ENCODE peak calls at places on chromosomes 5 and 9, in six cellular contexts. One of them, this sample, is unnamed.

GRCh38 chr9:37034320-37034937 is 361 bp upstream of the PAX5 start:
- DNase-seq in SK-N-SH: peak; percentile 79
- DNase-seq in OCI-LY7: peak; percentile 89
- DNase-seq in HCT116: no peak
- DNase-seq in PC-9: no peak
- DNase-seq in GM23248: peak; percentile 38
- DNase-seq in this sample: peak; percentile 80

GRCh38 chr5:168680395-168680794 is 101.2 kb upstream of the PANK3 start:
- DNase-seq in SK-N-SH: no peak
- DNase-seq in PC-9: no peak
- DNase-seq in OCI-LY7: no peak
- DNase-seq in HCT116: no peak
- DNase-seq in GM23248: no peak
- DNase-seq in this sample: no peak

GRCh38 chr9:68999393-69000105 is 14.4 kb downstream of the PRKACG start:
- DNase-seq in HCT116: peak; percentile 61
- DNase-seq in PC-9: peak; percentile 41
- DNase-seq in GM23248: peak; percentile 78
- DNase-seq in OCI-LY7: peak; percentile 87
- DNase-seq in SK-N-SH: peak; percentile 59
- DNase-seq in this sample: peak; percentile 92

GRCh38 chr9:132411091-132411508 is 1.1 kb downstream of the CFAP77 start:
- DNase-seq in GM23248: peak; percentile 49
- DNase-seq in SK-N-SH: peak; percentile 67
- DNase-seq in OCI-LY7: peak; percentile 85
- DNase-seq in HCT116: peak; percentile 68
- DNase-seq in PC-9: peak; percentile 75
- DNase-seq in this sample: peak; percentile 96

GRCh38 chr9:71357346-71357745 is 235.9 kb upstream of the TRPM3 start:
- DNase-seq in PC-9: no peak
- DNase-seq in OCI-LY7: no peak
- DNase-seq in SK-N-SH: no peak
- DNase-seq in GM23248: no peak
- DNase-seq in HCT116: no peak
- DNase-seq in this sample: no peak

GRCh38 chr5:75337366-75338021 is 474 bp downstream of the HMGCR start:
- DNase-seq in GM23248: peak; percentile 69
- DNase-seq in OCI-LY7: peak; percentile 39
- DNase-seq in SK-N-SH: no peak
- DNase-seq in HCT116: no peak
- DNase-seq in PC-9: peak; percentile 18
- DNase-seq in this sample: no peak

GRCh38 chr5:131640043-131640856 is 5.2 kb upstream of the RAPGEF6 start:
- DNase-seq in GM23248: peak; percentile 70
- DNase-seq in HCT116: no peak
- DNase-seq in OCI-LY7: peak; percentile 11
- DNase-seq in PC-9: no peak
- DNase-seq in SK-N-SH: no peak
- DNase-seq in this sample: no peak

GRCh38 chr5:66475731-66476130 is 120.5 kb upstream of the MAST4 start:
- DNase-seq in OCI-LY7: no peak
- DNase-seq in HCT116: no peak
- DNase-seq in PC-9: no peak
- DNase-seq in SK-N-SH: no peak
- DNase-seq in GM23248: no peak
- DNase-seq in this sample: peak; percentile 27

GRCh38 chr9:73176450-73176875 is 24.8 kb downstream of the ANXA1 start:
- DNase-seq in OCI-LY7: no peak
- DNase-seq in SK-N-SH: no peak
- DNase-seq in GM23248: peak; percentile 68
- DNase-seq in PC-9: peak; percentile 88
- DNase-seq in HCT116: peak; percentile 78
- DNase-seq in this sample: peak; percentile 11

GRCh38 chr9:38690574-38690973 is 29.4 kb downstream of the FAM240B start:
- DNase-seq in OCI-LY7: no peak
- DNase-seq in GM23248: no peak
- DNase-seq in SK-N-SH: no peak
- DNase-seq in PC-9: no peak
- DNase-seq in HCT116: no peak
- DNase-seq in this sample: no peak

GRCh38 chr9:94824913-94825619 is 98.6 kb downstream of the AOPEP start:
- DNase-seq in GM23248: no peak
- DNase-seq in OCI-LY7: no peak
- DNase-seq in SK-N-SH: no peak
- DNase-seq in PC-9: no peak
- DNase-seq in HCT116: no peak
- DNase-seq in this sample: peak; percentile 67

GRCh38 chr5:61202213-61202612 is 39.9 kb upstream of the SMIM15 start:
- DNase-seq in GM23248: peak; percentile 44
- DNase-seq in HCT116: no peak
- DNase-seq in SK-N-SH: no peak
- DNase-seq in PC-9: no peak
- DNase-seq in OCI-LY7: no peak
- DNase-seq in this sample: no peak

GRCh38 chr9:3337515-3337914 is 188.3 kb downstream of the RFX3 start:
- DNase-seq in PC-9: no peak
- DNase-seq in GM23248: peak; percentile 75
- DNase-seq in SK-N-SH: peak; percentile 2
- DNase-seq in HCT116: peak; percentile 22
- DNase-seq in OCI-LY7: no peak
- DNase-seq in this sample: no peak

GRCh38 chr9:95980262-95981125 is 105.0 kb downstream of the ERCC6L2 start:
- DNase-seq in HCT116: no peak
- DNase-seq in GM23248: peak; percentile 62
- DNase-seq in SK-N-SH: no peak
- DNase-seq in PC-9: no peak
- DNase-seq in OCI-LY7: no peak
- DNase-seq in this sample: no peak

GRCh38 chr5:142671801-142672200 is 14.1 kb downstream of the FGF1 start:
- DNase-seq in OCI-LY7: no peak
- DNase-seq in SK-N-SH: no peak
- DNase-seq in PC-9: no peak
- DNase-seq in GM23248: peak; percentile 82
- DNase-seq in HCT116: no peak
- DNase-seq in this sample: no peak

GRCh38 chr9:129052592-129052991 is 16.2 kb downstream of the MIGA2 start:
- DNase-seq in GM23248: no peak
- DNase-seq in PC-9: peak; percentile 99
- DNase-seq in HCT116: peak; percentile 72
- DNase-seq in SK-N-SH: no peak
- DNase-seq in OCI-LY7: no peak
- DNase-seq in this sample: no peak

GRCh38 chr5:145341842-145342241 is 493.3 kb downstream of the PRELID2 start:
- DNase-seq in PC-9: no peak
- DNase-seq in SK-N-SH: no peak
- DNase-seq in OCI-LY7: no peak
- DNase-seq in GM23248: peak; percentile 16
- DNase-seq in HCT116: no peak
- DNase-seq in this sample: no peak

GRCh38 chr5:81303563-81303962 is 2.2 kb downstream of the ZCCHC9 start:
- DNase-seq in OCI-LY7: no peak
- DNase-seq in SK-N-SH: no peak
- DNase-seq in GM23248: peak; percentile 87
- DNase-seq in HCT116: no peak
- DNase-seq in PC-9: no peak
- DNase-seq in this sample: no peak

GRCh38 chr5:42767491-42768105 is 11.0 kb downstream of the CCDC152 start:
- DNase-seq in GM23248: peak; percentile 58
- DNase-seq in HCT116: no peak
- DNase-seq in PC-9: no peak
- DNase-seq in OCI-LY7: peak; percentile 27
- DNase-seq in SK-N-SH: peak; percentile 21
- DNase-seq in this sample: peak; percentile 52

GRCh38 chr9:93597142-93597706 is 20.8 kb downstream of the PHF2 start:
- DNase-seq in SK-N-SH: no peak
- DNase-seq in HCT116: no peak
- DNase-seq in PC-9: no peak
- DNase-seq in GM23248: no peak
- DNase-seq in OCI-LY7: no peak
- DNase-seq in this sample: no peak

GRCh38 chr9:135267410-135267809 is 179.9 kb downstream of the OLFM1 start:
- DNase-seq in SK-N-SH: no peak
- DNase-seq in HCT116: no peak
- DNase-seq in PC-9: no peak
- DNase-seq in OCI-LY7: no peak
- DNase-seq in GM23248: no peak
- DNase-seq in this sample: no peak

GRCh38 chr5:37776826-37777225 is 63.0 kb downstream of the GDNF start:
- DNase-seq in HCT116: no peak
- DNase-seq in OCI-LY7: no peak
- DNase-seq in SK-N-SH: no peak
- DNase-seq in GM23248: peak; percentile 93
- DNase-seq in PC-9: no peak
- DNase-seq in this sample: no peak

GRCh38 chr9:34254141-34254913 is 74.7 kb downstream of the KIF24 start:
- DNase-seq in PC-9: peak; percentile 56
- DNase-seq in HCT116: peak; percentile 28
- DNase-seq in SK-N-SH: no peak
- DNase-seq in GM23248: peak; percentile 97
- DNase-seq in OCI-LY7: no peak
- DNase-seq in this sample: no peak

GRCh38 chr5:72363146-72363802 is 43.1 kb downstream of the PTCD2 start:
- DNase-seq in SK-N-SH: no peak
- DNase-seq in OCI-LY7: no peak
- DNase-seq in PC-9: peak; percentile 29
- DNase-seq in HCT116: peak; percentile 10
- DNase-seq in GM23248: peak; percentile 90
- DNase-seq in this sample: peak; percentile 72

GRCh38 chr5:6724321-6724929 is 11.2 kb downstream of the TENT4A start:
- DNase-seq in PC-9: no peak
- DNase-seq in GM23248: no peak
- DNase-seq in SK-N-SH: no peak
- DNase-seq in HCT116: no peak
- DNase-seq in OCI-LY7: no peak
- DNase-seq in this sample: no peak

GRCh38 chr5:6726006-6726405 is 12.8 kb downstream of the TENT4A start:
- DNase-seq in HCT116: no peak
- DNase-seq in PC-9: no peak
- DNase-seq in GM23248: no peak
- DNase-seq in SK-N-SH: no peak
- DNase-seq in OCI-LY7: no peak
- DNase-seq in this sample: no peak

GRCh38 chr5:6727231-6727630 is 14.0 kb downstream of the TENT4A start:
- DNase-seq in OCI-LY7: no peak
- DNase-seq in PC-9: no peak
- DNase-seq in SK-N-SH: no peak
- DNase-seq in GM23248: no peak
- DNase-seq in HCT116: no peak
- DNase-seq in this sample: no peak

GRCh38 chr5:6723901-6724300 is 10.7 kb downstream of the TENT4A start:
- DNase-seq in OCI-LY7: no peak
- DNase-seq in HCT116: no peak
- DNase-seq in PC-9: no peak
- DNase-seq in GM23248: no peak
- DNase-seq in SK-N-SH: no peak
- DNase-seq in this sample: no peak

GRCh38 chr5:6725448-6725847 is 12.2 kb downstream of the TENT4A start:
- DNase-seq in HCT116: no peak
- DNase-seq in GM23248: no peak
- DNase-seq in SK-N-SH: no peak
- DNase-seq in OCI-LY7: no peak
- DNase-seq in PC-9: no peak
- DNase-seq in this sample: no peak
- H3K4me1 ChIP-seq in HCT116: no peaks in the 10 kb centered on the region
- H3K4me1 ChIP-seq in GM23248: peaks cover 19% of the 10 kb centered on the region
- H3K4me1 ChIP-seq in SK-N-SH: peaks cover 66% of the 10 kb centered on the region
- H3K4me1 ChIP-seq in OCI-LY7: peaks cover 80% of the 10 kb centered on the region
- H3K4me1 ChIP-seq in PC-9: no peaks in the 10 kb centered on the region
- H3K4me1 ChIP-seq in this sample: peaks cover 33% of the 10 kb centered on the region

GRCh38 chr5:112002368-112002767 is 245.4 kb upstream of the NREP start:
- DNase-seq in PC-9: no peak
- DNase-seq in GM23248: peak; percentile 28
- DNase-seq in HCT116: no peak
- DNase-seq in SK-N-SH: no peak
- DNase-seq in OCI-LY7: no peak
- DNase-seq in this sample: no peak

GRCh38 chr5:112006721-112007120 is 249.7 kb upstream of the NREP start:
- DNase-seq in GM23248: peak; percentile 61
- DNase-seq in PC-9: no peak
- DNase-seq in SK-N-SH: no peak
- DNase-seq in OCI-LY7: no peak
- DNase-seq in HCT116: no peak
- DNase-seq in this sample: no peak

GRCh38 chr5:112004867-112005532 is 248.0 kb upstream of the NREP start:
- DNase-seq in PC-9: no peak
- DNase-seq in SK-N-SH: no peak
- DNase-seq in GM23248: peak; percentile 89
- DNase-seq in HCT116: no peak
- DNase-seq in OCI-LY7: no peak
- DNase-seq in this sample: no peak

DNA sequence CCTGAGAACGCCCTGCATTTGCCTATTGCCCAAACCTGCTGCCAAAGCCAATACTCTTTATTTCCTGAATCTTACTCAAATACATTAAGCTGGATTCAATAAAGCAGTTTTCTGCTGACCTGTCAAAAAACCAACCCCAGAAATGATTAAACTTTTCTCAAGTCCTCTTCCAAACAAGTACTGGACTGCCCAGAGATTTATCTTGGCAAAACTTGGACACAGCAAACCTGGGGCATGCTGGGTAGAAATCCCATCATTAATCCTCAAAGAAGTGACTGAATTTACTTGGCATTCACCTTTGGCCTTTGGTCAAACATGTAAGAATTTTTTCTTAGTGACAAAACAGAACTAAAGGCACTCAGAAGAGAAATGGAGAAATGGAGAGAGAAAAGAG is 248.5 kb upstream of the NREP start:
- DNase-seq in PC-9: no peak
- DNase-seq in SK-N-SH: no peak
- DNase-seq in OCI-LY7: no peak
- DNase-seq in GM23248: peak; percentile 73
- DNase-seq in HCT116: no peak
- DNase-seq in this sample: no peak
- H3K9me2 ChIP-seq in PC-9: peaks cover 2% of the 10 kb centered on the region
- H3K9me2 ChIP-seq in SK-N-SH: no peaks in the 10 kb centered on the region
- H3K9me2 ChIP-seq in OCI-LY7: no peaks in the 10 kb centered on the region
- H3K9me2 ChIP-seq in GM23248: peaks cover 3% of the 10 kb centered on the region
- H3K9me2 ChIP-seq in HCT116: no peaks in the 10 kb centered on the region
- H3K9me2 ChIP-seq in this sample: no peaks in the 10 kb centered on the region

GRCh38 chr5:96198673-96199072 is 234.4 kb downstream of the PCSK1 start:
- DNase-seq in SK-N-SH: no peak
- DNase-seq in HCT116: no peak
- DNase-seq in PC-9: no peak
- DNase-seq in GM23248: no peak
- DNase-seq in OCI-LY7: no peak
- DNase-seq in this sample: no peak
- H3K4me1 ChIP-seq in SK-N-SH: no peaks in the 10 kb centered on the region
- H3K4me1 ChIP-seq in HCT116: no peaks in the 10 kb centered on the region
- H3K4me1 ChIP-seq in PC-9: no peaks in the 10 kb centered on the region
- H3K4me1 ChIP-seq in GM23248: peaks cover 30% of the 10 kb centered on the region
- H3K4me1 ChIP-seq in OCI-LY7: no peaks in the 10 kb centered on the region
- H3K4me1 ChIP-seq in this sample: no peaks in the 10 kb centered on the region

DNA sequence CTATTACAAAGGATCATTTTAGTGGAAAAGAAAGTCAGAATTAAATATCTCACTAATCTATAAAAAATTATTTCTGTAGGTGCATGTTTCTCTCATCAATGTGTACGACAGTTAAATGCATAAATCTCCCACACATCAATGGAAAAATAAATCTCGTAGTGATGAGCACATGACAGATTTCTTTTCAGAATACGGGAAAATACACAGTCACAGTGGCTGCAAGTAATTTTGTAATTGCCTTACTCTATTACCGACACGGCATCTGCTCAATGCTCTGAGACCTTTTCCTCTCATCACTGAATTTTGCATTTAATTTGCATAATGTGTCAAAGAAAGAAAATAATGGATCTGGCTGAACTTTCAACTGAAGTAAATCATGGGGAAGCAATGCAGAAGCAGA is 37.2 kb downstream of the PDE4D start:
- DNase-seq in HCT116: no peak
- DNase-seq in GM23248: no peak
- DNase-seq in OCI-LY7: no peak
- DNase-seq in SK-N-SH: no peak
- DNase-seq in PC-9: no peak
- DNase-seq in this sample: no peak
- H3K9me2 ChIP-seq in HCT116: no peaks in the 10 kb centered on the region
- H3K9me2 ChIP-seq in GM23248: no peaks in the 10 kb centered on the region
- H3K9me2 ChIP-seq in OCI-LY7: no peaks in the 10 kb centered on the region
- H3K9me2 ChIP-seq in SK-N-SH: no peaks in the 10 kb centered on the region
- H3K9me2 ChIP-seq in PC-9: peaks cover 6% of the 10 kb centered on the region
- H3K9me2 ChIP-seq in this sample: no peaks in the 10 kb centered on the region